ENCODE peak calls at places on chromosomes 13 and 19, in nine cellular contexts. E, G, V, Z, U, P, A, B and S are unnamed samples.

GRCh38 chr13:44763604-44764311 is 187.6 kb upstream of the TSC22D1 start:
- DNase-seq in V (peak), A (no peak), G (peak), P (no peak), U (no peak), Z (no peak), B (no peak), E (peak), S (peak)

GRCh38 chr13:99056381-99057014 is 78.6 kb upstream of the DOCK9 start:
- DNase-seq in V (no peak), G (no peak), B (peak), A (no peak), P (no peak), Z (peak), E (no peak), U (no peak), S (no peak)

GRCh38 chr19:8332976-8333770 is 9.9 kb downstream of the KANK3 start:
- DNase-seq in Z (peak), E (no peak), A (no peak), P (no peak), G (no peak), B (no peak), V (no peak), U (no peak), S (no peak)

GRCh38 chr13:49840266-49840665 is 47.8 kb upstream of the KPNA3 start:
- DNase-seq in U (peak), E (no peak), A (no peak), B (no peak), P (peak), Z (peak), G (no peak), V (no peak), S (no peak)

GRCh38 chr13:28329395-28330158 is 165.4 kb downstream of the FLT1 start:
- DNase-seq in B (no peak), E (no peak), G (no peak), V (no peak), U (no peak), A (no peak), Z (no peak), P (no peak), S (no peak)

GRCh38 chr13:29845440-29846056 is 4.9 kb downstream of the UBL3 start:
- DNase-seq in P (no peak), Z (no peak), E (no peak), V (no peak), G (no peak), U (no peak), A (no peak), B (no peak), S (no peak)

GRCh38 chr19:51570962-51571575 is at the start of gene ZNF175:
- DNase-seq in B (no peak), A (peak), G (peak), Z (peak), V (peak), U (peak), E (peak), P (peak), S (peak)

GRCh38 chr19:4972509-4973230 is 3.8 kb downstream of the KDM4B start:
- DNase-seq in P (peak), Z (no peak), A (peak), U (no peak), E (no peak), V (no peak), B (no peak), G (no peak), S (no peak)

GRCh38 chr13:38321654-38322053 is 28.0 kb upstream of the UFM1 start:
- DNase-seq in V (no peak), G (no peak), U (no peak), P (no peak), B (no peak), Z (no peak), E (no peak), A (no peak), S (no peak)

GRCh38 chr19:45071545-45071938 is 4.7 kb downstream of the ZNF296 start:
- DNase-seq in E (no peak), V (no peak), B (no peak), P (no peak), U (no peak), A (no peak), G (peak), Z (no peak), S (no peak)

GRCh38 chr19:45179063-45179847 is 671 bp downstream of the BLOC1S3 start:
- DNase-seq in Z (no peak), A (no peak), P (no peak), U (no peak), B (no peak), V (peak), E (peak), G (no peak), S (no peak)

GRCh38 chr19:16146112-16146511 is 2.6 kb downstream of the HSH2D start:
- DNase-seq in Z (no peak), G (no peak), B (no peak), U (no peak), E (no peak), A (no peak), V (no peak), P (no peak), S (no peak)

GRCh38 chr13:71864094-71864980 is 2.7 kb downstream of the DACH1 start:
- DNase-seq in A (no peak), B (no peak), U (peak), P (no peak), Z (peak), G (peak), V (no peak), E (peak), S (peak)

GRCh38 chr13:39051157-39051556 is 12.9 kb downstream of the NHLRC3 start:
- DNase-seq in G (no peak), V (no peak), E (no peak), A (peak), B (no peak), U (no peak), Z (peak), P (peak), S (no peak)

GRCh38 chr13:105928901-105929300 is 606.6 kb downstream of the EFNB2 start:
- DNase-seq in A (no peak), U (no peak), E (no peak), P (no peak), Z (no peak), B (no peak), G (no peak), V (no peak), S (no peak)

GRCh38 chr19:8884416-8884815 is 52.2 kb downstream of the MBD3L1 start:
- DNase-seq in B (no peak), U (no peak), V (no peak), G (no peak), Z (no peak), A (no peak), P (no peak), E (no peak), S (no peak)

GRCh38 chr19:51366999-51367564 is 894 bp upstream of the ETFB start:
- DNase-seq in E (peak), B (no peak), U (no peak), Z (no peak), G (no peak), V (peak), A (no peak), P (no peak), S (no peak)

GRCh38 chr19:18435185-18435841 is 2.6 kb downstream of the ISYNA1 start:
- DNase-seq in A (no peak), V (no peak), U (no peak), P (no peak), G (no peak), Z (no peak), E (no peak), B (no peak), S (no peak)

GRCh38 chr13:111900390-111901180 is 166.4 kb upstream of the SOX1 start:
- DNase-seq in Z (no peak), G (peak), V (no peak), E (no peak), B (peak), A (no peak), U (no peak), P (no peak), S (no peak)

GRCh38 chr13:113064534-113065405 is 40.8 kb upstream of the F7 start:
- DNase-seq in Z (no peak), P (no peak), V (no peak), B (no peak), A (peak), U (no peak), G (no peak), E (no peak), S (no peak)

GRCh38 chr19:28691683-28692082 is 521.3 kb downstream of the UQCRFS1 start:
- DNase-seq in U (no peak), P (no peak), G (no peak), E (no peak), A (no peak), B (no peak), V (no peak), Z (no peak), S (no peak)

GRCh38 chr13:38166121-38166520 is 183.5 kb upstream of the UFM1 start:
- DNase-seq in P (no peak), B (no peak), V (no peak), E (no peak), Z (no peak), A (no peak), U (no peak), G (no peak), S (no peak)

GRCh38 chr19:17305517-17306284 is at the start of gene MRPL34:
- DNase-seq in U (peak), P (peak), B (peak), E (peak), A (peak), G (peak), Z (peak), V (peak), S (peak)

GRCh38 chr19:45469835-45470146 is 2.0 kb downstream of the FOSB start:
- DNase-seq in U (no peak), G (no peak), P (peak), Z (peak), E (peak), B (no peak), A (no peak), V (peak), S (peak)

GRCh38 chr19:16258440-16258903 is 60.8 kb downstream of the AP1M1 start:
- DNase-seq in G (no peak), P (no peak), Z (no peak), B (no peak), V (peak), A (no peak), E (peak), U (peak), S (no peak)

GRCh38 chr13:35732565-35732964 is 256.1 kb upstream of the MAB21L1 start:
- DNase-seq in P (no peak), B (peak), A (no peak), Z (no peak), E (no peak), G (no peak), V (no peak), U (no peak), S (no peak)

DNA sequence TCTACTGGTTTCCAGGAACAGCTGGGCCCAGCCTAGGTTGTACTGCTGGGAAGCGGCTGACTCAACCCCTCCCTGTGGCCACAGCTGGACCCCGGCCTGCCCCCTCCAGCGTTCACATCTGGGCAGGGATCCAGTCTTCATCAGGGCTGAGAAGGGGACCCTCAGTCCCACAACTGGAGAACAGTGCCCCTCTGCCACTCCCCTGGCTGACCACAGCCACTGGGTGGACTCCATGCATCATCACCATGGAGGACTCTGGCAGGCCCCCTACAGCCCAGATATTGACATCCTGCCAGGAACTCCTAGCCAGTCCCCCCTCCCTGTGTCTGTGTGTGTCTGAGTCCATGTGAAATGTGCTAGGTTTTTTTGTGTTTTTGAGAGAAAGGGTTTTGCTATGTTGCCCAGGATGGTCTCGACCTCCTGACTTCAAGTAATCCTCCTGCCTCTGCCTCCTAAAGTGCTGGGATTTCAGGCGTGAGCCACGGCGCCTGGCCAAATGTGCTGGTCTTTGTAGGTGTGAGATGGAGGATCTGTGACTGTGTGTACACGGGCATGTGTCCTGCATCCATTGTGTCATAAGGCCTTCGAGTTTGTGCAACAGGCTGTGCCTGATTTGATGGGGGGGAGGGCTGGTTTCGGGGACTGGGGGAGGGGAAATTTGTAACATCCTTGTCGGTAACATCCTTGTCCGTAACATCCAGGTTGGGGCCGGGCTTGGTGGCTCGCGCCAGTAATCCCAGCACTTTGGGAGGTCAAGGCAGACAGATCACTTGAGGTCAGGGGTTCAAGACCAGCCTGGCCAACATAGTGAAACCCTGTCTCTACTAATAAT is 4.0 kb upstream of the HOOK2 start:
- DNase-seq in P (peak), E (peak), B (no peak), V (no peak), G (no peak), A (no peak), Z (peak), U (no peak), S (no peak)
- TF ChIP-seq POLR2AphosphoS5 in P (no peak), E (peak), B (peak), V (peak), G (peak), A (no peak), Z (no peak), U (no peak), S (no peak)

DNA sequence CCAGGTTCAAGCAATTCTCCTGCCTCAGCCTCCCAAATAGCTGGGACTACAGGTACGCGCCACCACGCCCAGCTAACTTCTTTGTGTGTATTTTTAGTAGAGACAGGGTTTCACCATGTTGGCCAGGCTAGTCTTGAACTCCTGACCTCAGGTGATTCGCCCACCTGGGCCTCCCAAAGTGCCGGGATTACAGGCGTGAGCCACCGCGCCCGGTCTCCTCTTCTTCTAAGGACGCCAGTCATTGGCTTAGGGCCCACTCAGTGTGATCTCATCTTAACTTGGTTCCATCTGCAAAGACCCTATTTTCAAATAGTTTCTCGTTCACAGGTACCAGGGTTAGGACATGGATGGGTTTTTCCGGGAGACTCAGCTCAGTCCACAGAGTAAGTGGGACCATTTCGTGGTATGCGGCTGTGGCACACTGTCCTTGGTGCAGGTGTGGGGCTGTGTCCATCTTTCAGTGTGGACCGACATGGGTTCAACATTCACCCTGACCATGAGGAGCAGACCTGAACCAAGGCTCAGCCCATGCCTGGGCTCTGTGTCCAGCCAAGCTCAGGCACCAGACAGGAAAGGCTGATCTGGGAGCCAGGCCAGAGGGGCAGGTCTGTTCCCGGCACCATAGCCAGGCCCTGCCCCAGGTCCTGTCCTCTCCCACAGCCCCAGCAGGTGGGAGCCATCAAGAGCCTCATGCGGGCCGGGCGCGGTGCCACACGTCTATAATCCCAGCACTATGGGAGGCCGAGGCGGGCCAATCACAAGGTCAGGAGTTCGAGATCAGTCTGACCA is 2.8 kb upstream of the MKNK2 start:
- DNase-seq in B (no peak), Z (no peak), E (peak), P (no peak), V (peak), A (no peak), U (no peak), G (no peak), S (peak)
- TF ChIP-seq POLR2AphosphoS5 in B (peak), Z (no peak), E (peak), P (no peak), V (peak), A (peak), U (no peak), G (no peak), S (peak)

GRCh38 chr13:73440296-73440895 is 381.6 kb downstream of the KLF5 start:
- DNase-seq in G (no peak), P (no peak), B (no peak), V (no peak), U (no peak), E (no peak), Z (peak), A (peak), S (no peak)
- TF ChIP-seq POLR2AphosphoS5 in G (no peak), P (no peak), B (no peak), V (no peak), U (no peak), E (no peak), Z (no peak), A (no peak), S (no peak)

GRCh38 chr13:91199866-91200265 is 147.6 kb upstream of the MIR17HG start:
- DNase-seq in B (no peak), U (no peak), G (no peak), A (no peak), V (no peak), E (no peak), Z (no peak), P (no peak), S (no peak)

GRCh38 chr13:91207261-91207660 is 140.2 kb upstream of the MIR17HG start:
- DNase-seq in Z (no peak), E (no peak), B (no peak), P (no peak), A (no peak), V (no peak), U (no peak), G (no peak), S (no peak)

GRCh38 chr13:91200486-91200885 is 147.0 kb upstream of the MIR17HG start:
- DNase-seq in B (no peak), E (no peak), V (no peak), G (no peak), P (no peak), A (no peak), Z (no peak), U (no peak), S (no peak)

GRCh38 chr13:91203430-91203829 is 144.1 kb upstream of the MIR17HG start:
- DNase-seq in G (no peak), E (no peak), B (no peak), V (no peak), U (no peak), P (peak), Z (no peak), A (no peak), S (no peak)
- TF ChIP-seq POLR2AphosphoS5 in G (no peak), E (no peak), B (no peak), V (no peak), U (no peak), P (no peak), Z (no peak), A (no peak), S (no peak)

GRCh38 chr13:27257648-27258253 is 6.4 kb downstream of the RPL21 start:
- DNase-seq in P (no peak), V (no peak), B (peak), A (no peak), E (no peak), Z (no peak), G (no peak), U (no peak), S (no peak)
- TF ChIP-seq POLR2AphosphoS5 in P (peak), V (no peak), B (no peak), A (peak), E (no peak), Z (peak), G (no peak), U (peak), S (no peak)

DNA sequence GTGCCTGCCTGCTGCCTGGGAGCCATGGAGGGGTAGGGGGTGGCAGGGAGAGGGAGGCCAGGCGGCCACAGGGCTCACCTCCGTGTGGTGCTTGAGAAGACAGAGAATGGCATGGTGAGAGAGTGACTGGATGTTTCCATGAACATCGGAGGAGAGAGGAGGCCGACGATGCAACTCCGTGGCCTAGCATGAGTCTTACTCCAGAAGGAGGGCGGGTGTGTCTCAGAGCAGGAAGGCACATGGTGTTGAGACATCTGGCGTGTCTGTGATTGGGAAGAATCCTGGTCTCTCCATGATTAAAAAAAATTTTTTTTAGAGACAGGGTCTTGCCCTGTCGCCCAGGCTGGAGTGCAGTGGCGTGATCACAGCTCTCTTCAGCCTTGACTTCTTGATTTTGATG is 5.1 kb downstream of the IRGC start:
- DNase-seq in G (no peak), V (no peak), P (no peak), E (no peak), B (no peak), Z (no peak), A (no peak), U (no peak), S (no peak)
- TF ChIP-seq POLR2AphosphoS5 in G (no peak), V (no peak), P (no peak), E (no peak), B (no peak), Z (no peak), A (no peak), U (no peak), S (no peak)

GRCh38 chr19:39832341-39833083 is 1.4 kb downstream of the DYRK1B start:
- DNase-seq in E (no peak), V (no peak), P (no peak), A (no peak), Z (no peak), G (no peak), B (no peak), U (no peak), S (no peak)

GRCh38 chr19:39831679-39832078 is 2.3 kb downstream of the DYRK1B start:
- DNase-seq in U (no peak), Z (no peak), V (no peak), B (no peak), G (no peak), A (no peak), P (no peak), E (no peak), S (no peak)

GRCh38 chr19:39833160-39833463 is 850 bp downstream of the DYRK1B start:
- DNase-seq in A (no peak), V (no peak), G (no peak), B (no peak), U (no peak), E (no peak), Z (no peak), P (no peak), S (no peak)

GRCh38 chr19:39834287-39834841 is 402 bp upstream of the DYRK1B start:
- DNase-seq in Z (no peak), V (no peak), P (no peak), B (no peak), A (no peak), U (no peak), E (no peak), G (no peak), S (no peak)

DNA sequence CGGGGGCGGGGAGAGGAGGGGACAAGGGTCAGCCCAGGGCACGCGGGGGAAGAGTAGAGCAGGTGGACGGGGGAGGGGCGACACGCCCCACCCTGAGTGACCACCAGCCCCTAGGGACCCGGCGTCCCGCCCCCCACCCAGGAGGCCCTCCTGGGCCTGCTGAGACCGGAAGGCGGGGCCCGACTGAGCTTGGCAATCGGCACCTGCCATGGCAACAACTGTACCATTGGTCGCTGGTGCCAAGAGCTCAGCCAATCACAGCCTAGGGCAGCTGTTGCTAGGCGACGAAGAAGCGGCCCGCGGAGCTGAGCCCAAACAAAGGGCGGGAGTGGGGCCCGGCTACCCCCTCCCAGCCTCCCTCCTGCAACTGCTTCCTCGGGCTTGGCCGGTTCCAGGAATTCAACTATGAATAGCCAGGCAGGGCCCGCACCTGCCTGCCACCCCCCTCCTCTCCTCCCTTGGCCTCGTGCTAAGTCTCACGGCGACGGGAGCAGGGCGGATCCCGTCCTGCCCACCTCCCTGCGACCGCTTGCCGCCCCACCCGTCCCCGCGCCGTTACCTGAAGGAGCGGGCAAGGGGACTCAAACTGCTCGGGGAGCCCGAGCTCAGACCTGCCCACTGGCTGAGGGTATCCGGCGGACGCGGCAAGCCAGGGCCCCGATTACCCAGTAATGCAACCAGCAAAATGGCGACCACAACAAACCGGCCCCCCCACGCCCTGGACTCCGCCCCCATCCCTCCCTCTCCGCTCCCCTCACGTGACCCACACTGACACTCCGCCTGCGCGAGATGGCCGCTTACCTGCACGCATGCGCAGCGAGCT is at the start of gene DYRK1B:
- DNase-seq in G (peak), A (no peak), E (peak), Z (peak), V (peak), P (no peak), U (no peak), B (peak), S (peak)
- TF ChIP-seq POLR2AphosphoS5 in G (peak), A (no peak), E (peak), Z (peak), V (peak), P (no peak), U (no peak), B (peak), S (peak)